ENCODE peak calls at places on chromosomes 16 and 17, in four cellular contexts. N is A549, Z is K562, B is GM12878. H is an unnamed sample. For H3K9me3, the result is how much of the 10 kb centered on the place peaks cover.

GRCh38 chr17:72614476-72614870 is 478.0 kb downstream of the SLC39A11 start:
- DNase-seq in N (peak), Z (no peak), B (no peak), H (no peak)

GRCh38 chr16:84608281-84608680 is 9.6 kb downstream of the COTL1 start:
- DNase-seq in N (no peak), Z (no peak), B (no peak), H (no peak)

GRCh38 chr16:52257534-52257933 is 289.4 kb downstream of the TOX3 start:
- DNase-seq in N (no peak), Z (no peak), B (no peak), H (no peak)

GRCh38 chr17:72342582-72343527 is 222.0 kb downstream of the SOX9 start:
- DNase-seq in N (no peak), Z (peak), B (no peak), H (no peak)

GRCh38 chr16:89139907-89140361 is 31.6 kb upstream of the CDH15 start:
- DNase-seq in N (no peak), Z (no peak), B (no peak), H (no peak)

GRCh38 chr17:72351365-72351764 is 230.5 kb downstream of the SOX9 start:
- DNase-seq in N (no peak), Z (no peak), B (no peak), H (no peak)

GRCh38 chr17:28457890-28458289 is 15.6 kb upstream of the SLC13A2 start:
- DNase-seq in N (no peak), Z (no peak), B (no peak), H (no peak)

GRCh38 chr16:80570106-80570478 is 29.3 kb downstream of the DYNLRB2 start:
- DNase-seq in N (peak), Z (no peak), B (no peak), H (no peak)

GRCh38 chr16:20612551-20613470 is 36.6 kb upstream of the ACSM2B start:
- DNase-seq in N (no peak), Z (no peak), B (no peak), H (no peak)

GRCh38 chr17:78179372-78179771 is 7.5 kb downstream of the TK1 start:
- DNase-seq in N (no peak), Z (no peak), B (no peak), H (no peak)

GRCh38 chr16:5032748-5033167 is 977 bp downstream of the NAGPA start:
- DNase-seq in N (no peak), Z (no peak), B (no peak), H (no peak)

GRCh38 chr16:49890876-49891275 is 35.0 kb upstream of the ZNF423 start:
- DNase-seq in N (peak), Z (peak), B (no peak), H (no peak)

GRCh38 chr17:76204277-76204676 is 36.0 kb downstream of the RNF157 start:
- DNase-seq in N (peak), Z (no peak), B (no peak), H (no peak)

GRCh38 chr16:85648782-85649181 is 35.7 kb downstream of the GSE1 start:
- DNase-seq in N (no peak), Z (no peak), B (no peak), H (no peak)

GRCh38 chr17:66950325-66950724 is 14.2 kb upstream of the CACNG4 start:
- DNase-seq in N (no peak), Z (no peak), B (no peak), H (no peak)

GRCh38 chr16:89358030-89359005 is 132.0 kb downstream of the ANKRD11 start:
- DNase-seq in N (no peak), Z (no peak), B (no peak), H (no peak)

GRCh38 chr17:36650096-36650764 is 48.8 kb downstream of the MRM1 start:
- DNase-seq in N (no peak), Z (no peak), B (no peak), H (no peak)

GRCh38 chr17:47324224-47325020 is 667 bp downstream of the EFCAB13 start:
- DNase-seq in N (peak), Z (no peak), B (peak), H (no peak)

GRCh38 chr16:3659200-3659599 is 4.7 kb downstream of the DNASE1 start:
- DNase-seq in N (no peak), Z (no peak), B (no peak), H (no peak)

GRCh38 chr17:1331708-1332107 is 52.2 kb downstream of the TRARG1 start:
- DNase-seq in N (no peak), Z (peak), B (no peak), H (no peak)

GRCh38 chr17:40377832-40378231 is 13.3 kb upstream of the GJD3 start:
- DNase-seq in N (no peak), Z (no peak), B (no peak), H (no peak)

GRCh38 chr17:58172369-58173071 is 5.7 kb downstream of the OR4D2 start:
- DNase-seq in N (peak), Z (peak), B (peak), H (peak)

GRCh38 chr17:57585341-57586098 is 159.6 kb downstream of the CCDC182 start:
- DNase-seq in N (no peak), Z (no peak), B (no peak), H (peak)

GRCh38 chr17:40034426-40035161 is 19.4 kb downstream of the CSF3 start:
- DNase-seq in N (no peak), Z (no peak), B (no peak), H (no peak)

GRCh38 chr17:69357701-69358100 is 30.8 kb upstream of the ABCA5 start:
- DNase-seq in N (peak), Z (no peak), B (no peak), H (no peak)

GRCh38 chr17:77274137-77274829 is 133.5 kb downstream of the SEC14L1 start:
- DNase-seq in N (no peak), Z (no peak), B (no peak), H (peak)

GRCh38 chr16:35750701-35751104 is 2291.3 kb downstream of the TP53TG3F start:
- DNase-seq in N (no peak), Z (no peak), B (no peak), H (no peak)
- H3K9me3 ChIP-seq in N (under half), Z (under half), B (under half), H (under half)

GRCh38 chr17:38353084-38353604 is 1.5 kb downstream of the SOCS7 start:
- DNase-seq in N (no peak), Z (no peak), B (no peak), H (no peak)
- TF ChIP-seq RCOR1 in N (no peak), Z (no peak), B (no peak), H (no peak)

DNA sequence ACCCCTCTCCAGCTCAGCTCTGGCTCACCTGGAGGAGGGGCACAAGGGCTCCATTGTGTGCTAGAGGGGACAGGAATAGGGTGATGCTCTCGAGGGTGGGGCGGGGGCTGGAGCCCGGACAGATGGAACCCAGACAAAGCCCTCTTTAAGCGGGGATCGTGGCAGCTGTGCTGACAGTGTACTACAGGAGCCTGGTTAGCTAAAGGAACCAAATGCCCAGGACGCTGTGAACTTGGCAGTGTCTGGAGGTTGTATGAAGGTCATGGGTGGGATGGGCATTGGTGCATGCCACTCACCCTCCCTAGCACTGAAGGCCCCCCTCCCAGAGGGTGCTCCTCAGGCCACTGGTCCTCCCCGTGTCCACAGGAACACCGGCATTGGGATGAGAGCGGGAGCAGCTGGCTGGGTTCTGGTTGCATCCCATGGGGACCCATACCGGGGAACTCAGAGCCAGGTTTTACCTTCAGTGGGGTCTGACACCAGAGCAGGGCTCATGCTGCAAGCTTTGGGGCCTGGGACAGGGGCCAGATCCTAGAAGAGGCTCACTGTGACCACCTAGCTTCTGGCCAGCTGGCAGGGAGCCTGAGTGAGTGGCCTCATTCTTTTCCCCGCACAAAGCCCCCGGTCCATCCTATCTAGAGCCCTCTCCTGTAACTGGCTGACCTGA is 11.9 kb downstream of the KIF19 start:
- DNase-seq in N (no peak), Z (no peak), B (no peak), H (peak)
- TF ChIP-seq CHD2 in N (no peak), Z (no peak), B (no peak), H (no peak)

GRCh38 chr16:35497399-35497798 is 2038.0 kb downstream of the TP53TG3F start:
- DNase-seq in N (no peak), Z (no peak), B (no peak), H (no peak)
- H3K9me3 ChIP-seq in N (under half), Z (under half), B (under half), H (under half)

DNA sequence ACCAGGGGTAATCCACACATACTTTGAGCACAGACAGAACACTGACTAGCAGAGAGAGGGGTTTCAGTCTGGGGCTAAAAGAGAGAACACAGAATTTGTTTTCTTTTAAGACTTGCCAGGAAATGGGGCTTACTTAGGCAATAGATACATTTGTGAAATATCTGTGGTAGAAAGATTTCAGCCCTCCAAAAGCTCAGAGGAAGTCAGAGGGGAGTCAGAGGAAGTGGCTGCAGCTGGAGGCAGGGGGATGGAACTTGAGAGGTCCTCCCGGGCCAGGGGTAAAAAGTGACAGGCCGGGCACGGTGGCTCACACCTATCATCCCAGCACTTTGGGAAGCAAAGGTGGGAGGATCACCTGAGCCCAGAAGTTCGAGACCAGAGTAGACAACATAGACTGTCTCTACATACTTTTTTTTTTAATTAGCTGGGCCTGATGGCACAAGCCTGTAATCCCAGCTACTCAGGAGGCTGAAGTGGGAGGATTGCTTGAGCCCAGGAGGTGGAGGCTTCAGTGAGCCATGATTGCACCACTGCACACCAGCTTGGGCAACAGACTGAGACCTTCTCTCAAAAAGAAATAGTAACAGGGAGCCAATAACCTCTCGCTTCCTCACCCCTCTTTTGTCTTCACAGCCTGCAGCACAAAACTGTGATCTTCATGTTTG is 49.9 kb downstream of the NLRC5 start:
- DNase-seq in N (no peak), Z (no peak), B (peak), H (no peak)
- TF ChIP-seq RCOR1 in N (no peak), Z (no peak), B (no peak), H (no peak)

GRCh38 chr16:67456383-67457140 is 24.4 kb downstream of the ATP6V0D1 start:
- DNase-seq in N (peak), Z (peak), B (no peak), H (peak)
- TF ChIP-seq CHD2 in N (no peak), Z (no peak), B (no peak), H (no peak)

GRCh38 chr16:71448274-71448866 is 6.5 kb upstream of the TLE7 start:
- DNase-seq in N (no peak), Z (no peak), B (no peak), H (no peak)
- H3K9me3 ChIP-seq in N (half or more), Z (under half), B (under half), H (under half)

DNA sequence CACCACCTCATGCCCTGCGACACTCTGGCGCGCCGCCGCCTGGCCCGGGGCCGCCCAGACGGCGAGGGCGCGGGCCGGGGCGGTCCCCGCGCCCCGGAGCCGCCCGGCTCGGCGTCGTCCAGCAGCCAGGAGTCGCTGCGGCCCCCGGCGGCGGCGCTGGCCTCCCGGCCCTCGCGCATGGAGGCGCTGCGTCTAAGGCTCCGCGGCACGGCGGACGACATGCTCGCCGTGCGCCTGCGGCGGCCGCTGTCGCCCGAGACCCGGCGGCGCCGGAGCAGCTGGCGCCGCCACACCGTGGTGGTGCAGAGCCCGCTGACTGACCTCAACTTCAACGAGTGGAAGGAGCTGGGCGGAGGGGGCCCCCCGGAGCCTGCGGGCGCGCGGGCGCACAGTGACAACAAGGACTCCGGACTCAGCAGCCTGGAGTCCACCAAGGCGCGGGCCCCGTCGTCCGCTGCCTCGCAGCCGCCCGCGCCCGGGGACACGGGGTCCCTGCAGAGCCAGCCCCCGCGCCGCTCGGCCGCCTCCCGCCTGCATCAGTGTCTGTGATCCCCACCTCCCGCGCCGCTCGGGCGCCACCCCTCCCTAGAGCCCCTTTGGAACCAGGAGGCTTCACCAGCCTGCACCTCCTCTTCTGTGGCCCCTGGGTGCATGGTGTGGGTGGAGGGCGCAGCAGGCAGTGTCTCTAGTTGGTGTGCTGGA is 82.3 kb downstream of the ARHGAP23 start:
- DNase-seq in N (no peak), Z (peak), B (no peak), H (peak)
- TF ChIP-seq RCOR1 in N (no peak), Z (peak), B (no peak), H (no peak)

GRCh38 chr16:6122401-6122800 is 1024.8 kb upstream of the EEF2KMT start:
- DNase-seq in N (no peak), Z (no peak), B (no peak), H (no peak)

GRCh38 chr16:6125483-6126259 is 1028.1 kb upstream of the EEF2KMT start:
- DNase-seq in N (no peak), Z (no peak), B (no peak), H (no peak)

GRCh38 chr16:6124136-6124535 is 1026.5 kb upstream of the EEF2KMT start:
- DNase-seq in N (no peak), Z (no peak), B (no peak), H (no peak)
- TF ChIP-seq CHD2 in N (no peak), Z (no peak), B (no peak), H (no peak)

GRCh38 chr16:35686595-35686994 is 2227.2 kb downstream of the TP53TG3F start:
- DNase-seq in N (no peak), Z (no peak), B (no peak), H (no peak)
- H3K9me3 ChIP-seq in N (under half), Z (under half), B (under half), H (under half)